ENCODE peak calls at places on chromosome X, in four cellular contexts. Y is endodermal cell, R is mesendoderm, Z is body of pancreas. W is an unnamed sample. For H3K4me1, the result is how much of the 10 kb centered on the place peaks cover.

GRCh38 chrX:4944767-4945166 is 1231.3 kb upstream of the PRKX start:
- DNase-seq in R (peak), Y (peak), Z (no peak), W (no peak)

GRCh38 chrX:143580266-143580665 is 55.6 kb downstream of the SLITRK4 start:
- DNase-seq in Y (no peak), R (peak), Z (peak), W (no peak)

GRCh38 chrX:72297953-72298730 is 7.6 kb downstream of the CITED1 start:
- DNase-seq in R (peak), Y (peak), Z (no peak), W (no peak)

GRCh38 chrX:80486299-80486698 is 66.1 kb downstream of the TENT5D start:
- DNase-seq in R (no peak), Y (no peak), Z (no peak), W (no peak)

GRCh38 chrX:131649741-131650140 is 105.9 kb downstream of the OR13H1 start:
- DNase-seq in Z (no peak), R (no peak), Y (no peak), W (no peak)

GRCh38 chrX:16671005-16671404 is 21.0 kb downstream of the S100G start:
- DNase-seq in Y (peak), Z (no peak), R (peak), W (no peak)

GRCh38 chrX:154452823-154453222 is 5.3 kb upstream of the PLXNA3 start:
- DNase-seq in R (no peak), Y (no peak), Z (no peak), W (no peak)

GRCh38 chrX:19886375-19886774 is 1.0 kb downstream of the SH3KBP1 start:
- DNase-seq in Z (no peak), Y (peak), R (no peak), W (no peak)

GRCh38 chrX:128759745-128760144 is 707.5 kb upstream of the ACTRT1 start:
- DNase-seq in Z (no peak), Y (no peak), R (no peak), W (no peak)

GRCh38 chrX:118066867-118067515 is 49.6 kb downstream of the KLHL13 start:
- DNase-seq in R (no peak), Z (no peak), Y (no peak), W (no peak)

GRCh38 chrX:85851418-85851817 is 195.9 kb downstream of the CHM start:
- DNase-seq in Z (peak), Y (peak), R (peak), W (no peak)

GRCh38 chrX:93422693-93423092 is 250.7 kb downstream of the NAP1L3 start:
- DNase-seq in R (peak), Z (peak), Y (peak), W (no peak)

GRCh38 chrX:132463411-132463810 is 25.4 kb downstream of the MBNL3 start:
- DNase-seq in Y (peak), Z (no peak), R (peak), W (no peak)

GRCh38 chrX:27679281-27679680 is 89.1 kb downstream of the DCAF8L2 start:
- DNase-seq in Z (no peak), R (no peak), Y (no peak), W (no peak)

GRCh38 chrX:111511477-111511876 is at the start of gene SERTM2:
- DNase-seq in Y (peak), R (peak), Z (no peak), W (no peak)

GRCh38 chrX:7448123-7448522 is 300.2 kb upstream of the PUDP start:
- DNase-seq in Z (no peak), Y (no peak), R (no peak), W (no peak)

GRCh38 chrX:149286940-149287349 is 218.2 kb downstream of the IDS start:
- DNase-seq in R (peak), Z (peak), Y (peak), W (peak)

GRCh38 chrX:150767475-150768131 is 74.4 kb downstream of the MTMR1 start:
- DNase-seq in Z (no peak), Y (peak), R (no peak), W (peak)

GRCh38 chrX:24025741-24026402 is 1.1 kb downstream of the KLHL15 start:
- DNase-seq in Y (no peak), R (peak), Z (peak), W (peak)

GRCh38 chrX:139141370-139141769 is 389.2 kb upstream of the F9 start:
- DNase-seq in R (peak), Y (no peak), Z (no peak), W (no peak)

GRCh38 chrX:122046815-122047214 is 999.4 kb downstream of the GLUD2 start:
- DNase-seq in Z (no peak), Y (no peak), R (no peak), W (no peak)

GRCh38 chrX:47185241-47185640 is 8.4 kb upstream of the UBA1 start:
- DNase-seq in R (no peak), Z (no peak), Y (no peak), W (no peak)

GRCh38 chrX:150926304-150926703 is 27.8 kb upstream of the CD99L2 start:
- DNase-seq in Y (no peak), Z (no peak), R (no peak), W (no peak)

GRCh38 chrX:40041915-40042314 is 55.8 kb downstream of the BCOR start:
- DNase-seq in Z (no peak), R (no peak), Y (no peak), W (no peak)

GRCh38 chrX:118536204-118536603 is 40.6 kb downstream of the DOCK11 start:
- DNase-seq in Z (no peak), R (no peak), Y (no peak), W (no peak)

GRCh38 chrX:136168929-136169735 is 21.8 kb downstream of the FHL1 start:
- DNase-seq in Y (peak), Z (peak), R (peak), W (peak)

GRCh38 chrX:150879855-150880807 is 18.3 kb downstream of the CD99L2 start:
- DNase-seq in R (no peak), Z (no peak), Y (no peak), W (no peak)

GRCh38 chrX:17414839-17415238 is 39.8 kb downstream of the NHS start:
- DNase-seq in R (peak), Z (peak), Y (peak), W (peak)

GRCh38 chrX:101291204-101291603 is at the start of gene TAF7L:
- DNase-seq in R (no peak), Y (no peak), Z (no peak), W (no peak)
- H3K4me3 ChIP-seq in R (no peak), Y (no peak), Z (no peak), W (no peak)

GRCh38 chrX:1464282-1465131 is 11.8 kb upstream of the ASMTL start:
- DNase-seq in Y (no peak), R (no peak), Z (no peak), W (peak)
- H3K4me1 ChIP-seq in Y (under half), R (under half), Z (under half), W (under half)

GRCh38 chrX:1126738-1127137 is 85.7 kb downstream of the CRLF2 start:
- DNase-seq in Z (no peak), R (no peak), Y (peak), W (peak)
- H3K4me3 ChIP-seq in Z (no peak), R (no peak), Y (no peak), W (no peak)

DNA sequence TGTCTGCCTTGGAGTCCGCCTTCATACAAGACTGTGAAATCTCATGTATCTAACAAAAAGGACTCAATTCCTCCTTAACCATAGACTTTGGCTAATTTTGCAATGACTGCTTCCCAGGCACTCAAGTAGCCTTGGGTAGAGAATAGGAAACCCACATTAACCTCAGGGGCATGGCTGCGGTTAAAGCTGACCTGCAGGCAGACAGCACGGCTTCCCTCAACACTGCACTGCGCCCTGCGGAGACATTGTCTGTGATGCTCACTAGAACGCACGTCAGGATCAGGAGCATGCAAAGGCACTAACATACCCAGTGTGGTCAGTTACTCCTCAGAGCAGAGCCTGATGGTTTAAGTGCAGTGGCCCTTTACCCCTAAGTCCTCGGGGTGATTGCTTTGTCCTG is 10.3 kb upstream of the GPR143 start:
- DNase-seq in Y (no peak), R (no peak), Z (no peak), W (no peak)
- H3K4me1 ChIP-seq in Y (under half), R (under half), Z (under half), W (under half)

GRCh38 chrX:49039598-49040375 is 3.4 kb downstream of the TFE3 start:
- DNase-seq in R (peak), Z (peak), Y (peak), W (peak)
- H3K4me3 ChIP-seq in R (no peak), Z (no peak), Y (peak), W (peak)

GRCh38 chrX:134183665-134184064 is 53.3 kb upstream of the CCDC160 start:
- DNase-seq in R (no peak), Z (no peak), Y (no peak), W (no peak)
- H3K4me1 ChIP-seq in R (under half), Z (under half), Y (under half), W (under half)

DNA sequence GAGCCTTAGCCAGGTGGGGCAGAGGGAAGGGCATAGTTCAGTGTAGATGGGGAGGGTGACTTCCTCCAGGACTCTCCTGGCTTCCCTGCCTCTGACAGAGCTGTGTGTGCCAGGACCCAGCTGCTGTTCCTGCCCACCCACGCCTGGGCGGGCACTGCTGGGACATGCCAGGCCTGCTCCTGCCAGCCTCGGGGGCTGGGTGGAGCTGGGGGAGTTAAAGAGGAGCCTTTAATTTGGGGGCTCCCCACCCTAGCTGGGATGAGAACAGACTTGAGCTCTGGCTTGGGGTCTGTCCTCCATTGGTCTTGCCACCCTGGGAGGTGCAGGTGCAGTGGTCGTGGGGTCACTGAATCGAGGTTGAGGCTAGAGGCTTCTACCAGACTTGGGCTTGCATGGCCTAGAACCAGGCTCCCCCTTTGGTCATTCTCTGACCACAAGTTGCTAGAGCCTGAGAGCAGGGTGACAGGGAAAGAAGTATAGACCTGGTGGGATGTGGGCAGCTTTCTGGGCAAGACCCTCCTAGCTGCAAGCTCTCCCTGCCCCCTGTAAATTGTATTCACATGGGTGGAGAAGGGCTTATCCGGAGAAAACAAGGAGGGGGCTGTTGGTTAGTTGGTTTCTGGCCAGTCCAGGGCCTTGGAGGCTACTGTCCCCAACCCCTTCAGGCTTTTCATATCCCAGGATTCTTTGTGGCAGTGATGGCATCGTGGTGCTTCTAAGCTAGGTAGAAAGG is 5.7 kb downstream of the EFNB1 start:
- DNase-seq in Y (no peak), Z (peak), R (no peak), W (peak)
- H3K4me3 ChIP-seq in Y (no peak), Z (no peak), R (no peak), W (no peak)